ENCODE peak calls at places on chromosomes 5 and 9, in six cellular contexts. T is activated T-cell treated with anti-CD3 and anti-CD28 coated beads, Interleukin-2, amount 50 U/mL, for 4 hours; A is astrocyte of the hippocampus; Q is AG04450; X is NCI-H2029; H is HEK293T. S is an unnamed sample.

GRCh38 chr5:74895906-74896305 is 29.7 kb upstream of the FAM169A start:
- DNase-seq in Q (peak), T (no peak), A (peak), X (peak), H (no peak), S (peak)

GRCh38 chr5:151596839-151597539 is 5.9 kb upstream of the FAT2 start:
- DNase-seq in Q (no peak), X (no peak), T (no peak), H (no peak), A (peak), S (no peak)

GRCh38 chr5:177985430-177986040 is 10.5 kb downstream of the PROP1 start:
- DNase-seq in A (no peak), Q (no peak), H (no peak), X (no peak), T (no peak), S (no peak)

GRCh38 chr9:121345070-121345469 is 25.0 kb downstream of the STOM start:
- DNase-seq in T (no peak), H (no peak), Q (no peak), A (no peak), X (peak), S (peak)

GRCh38 chr9:70411141-70411929 is 3.1 kb downstream of the KLF9 start:
- DNase-seq in A (peak), X (no peak), H (no peak), Q (no peak), T (peak), S (no peak)

GRCh38 chr5:84487963-84488362 is 103.3 kb upstream of the EDIL3 start:
- DNase-seq in H (no peak), T (no peak), X (no peak), A (peak), Q (peak), S (no peak)

GRCh38 chr5:92518318-92518913 is 1062.6 kb downstream of the NR2F1-AS1 start:
- DNase-seq in A (peak), H (peak), Q (peak), X (no peak), T (no peak), S (peak)

GRCh38 chr5:145936401-145937131 is at the start of gene SH3RF2:
- DNase-seq in T (no peak), Q (peak), H (peak), A (peak), X (no peak), S (peak)

GRCh38 chr5:58886315-58887207 is 303.7 kb downstream of the RAB3C start:
- DNase-seq in H (peak), X (peak), Q (peak), A (peak), T (peak), S (peak)

GRCh38 chr9:22005700-22006605 is 3.2 kb downstream of the CDKN2B start:
- DNase-seq in T (no peak), X (no peak), A (peak), Q (no peak), H (no peak), S (no peak)

GRCh38 chr5:167513383-167513782 is 778.1 kb upstream of the WWC1 start:
- DNase-seq in A (no peak), T (no peak), X (peak), H (no peak), Q (no peak), S (no peak)

GRCh38 chr9:95587071-95587964 is 70.5 kb upstream of the PTCH1 start:
- DNase-seq in H (no peak), A (no peak), Q (no peak), T (no peak), X (no peak), S (no peak)

GRCh38 chr5:2747372-2748179 is 3.9 kb downstream of the IRX2 start:
- DNase-seq in X (no peak), H (no peak), Q (no peak), A (no peak), T (no peak), S (no peak)

GRCh38 chr9:86405926-86406325 is 51.7 kb upstream of the TUT7 start:
- DNase-seq in A (peak), T (no peak), H (no peak), Q (peak), X (no peak), S (peak)

GRCh38 chr9:136957901-136958300 is 5.8 kb downstream of the LCN12 start:
- DNase-seq in X (no peak), T (no peak), H (no peak), Q (no peak), A (no peak), S (no peak)

GRCh38 chr5:103774736-103775135 is 212.1 kb upstream of the NUDT12 start:
- DNase-seq in T (no peak), Q (no peak), H (no peak), A (peak), X (no peak), S (no peak)

GRCh38 chr9:94812343-94812742 is 85.8 kb downstream of the AOPEP start:
- DNase-seq in X (no peak), A (peak), T (no peak), H (no peak), Q (no peak), S (no peak)

GRCh38 chr9:68546596-68547390 is 6.1 kb upstream of the TMEM252 start:
- DNase-seq in H (no peak), T (no peak), X (no peak), Q (no peak), A (no peak), S (no peak)

GRCh38 chr5:124536333-124536732 is 210.1 kb downstream of the ZNF608 start:
- DNase-seq in T (no peak), X (no peak), Q (no peak), A (no peak), H (no peak), S (no peak)

GRCh38 chr9:112780637-112781036 is 30.1 kb downstream of the SNX30 start:
- DNase-seq in A (no peak), T (no peak), Q (no peak), H (no peak), X (no peak), S (no peak)

GRCh38 chr5:158354958-158355357 is 496.0 kb upstream of the CLINT1 start:
- DNase-seq in X (no peak), H (no peak), T (no peak), A (no peak), Q (no peak), S (no peak)

GRCh38 chr5:66952153-66952552 is 244.4 kb downstream of the CD180 start:
- DNase-seq in Q (no peak), T (no peak), A (no peak), H (no peak), X (no peak), S (no peak)

GRCh38 chr9:126625329-126626116 is 11.8 kb downstream of the LMX1B start:
- DNase-seq in X (no peak), H (no peak), Q (no peak), T (no peak), A (no peak), S (no peak)

GRCh38 chr5:131148835-131149234 is 16.2 kb downstream of the HINT1 start:
- DNase-seq in H (no peak), Q (no peak), T (no peak), X (no peak), A (no peak), S (no peak)

GRCh38 chr5:113678924-113679575 is 165.6 kb downstream of the YTHDC2 start:
- DNase-seq in T (no peak), A (peak), H (peak), X (no peak), Q (no peak), S (peak)

GRCh38 chr9:109652971-109653370 is 127.0 kb upstream of the PALM2AKAP2 start:
- DNase-seq in T (no peak), Q (no peak), H (no peak), X (no peak), A (peak), S (peak)

GRCh38 chr5:138544171-138545134 is 1.4 kb upstream of the ETF1 start:
- DNase-seq in H (no peak), A (peak), T (no peak), X (no peak), Q (no peak), S (no peak)

GRCh38 chr5:156699147-156699546 is 150.9 kb upstream of the PPP1R2B start:
- DNase-seq in A (no peak), T (no peak), X (no peak), H (no peak), Q (no peak), S (no peak)

GRCh38 chr9:127869310-127870152 is 7.9 kb downstream of the AK1 start:
- DNase-seq in H (peak), X (peak), A (peak), Q (peak), T (peak), S (peak)

GRCh38 chr9:95788011-95788410 is 87.5 kb upstream of the ERCC6L2 start:
- DNase-seq in H (no peak), X (no peak), A (no peak), Q (no peak), T (no peak), S (no peak)

GRCh38 chr5:145495741-145496140 is 339.4 kb downstream of the PRELID2 start:
- DNase-seq in H (no peak), T (no peak), Q (peak), A (peak), X (no peak), S (peak)

GRCh38 chr9:115373000-115373709 is 255.2 kb upstream of the TNC start:
- DNase-seq in Q (peak), X (no peak), H (no peak), A (peak), T (no peak), S (peak)

GRCh38 chr9:125805057-125805456 is 57.9 kb downstream of the PBX3 start:
- DNase-seq in T (no peak), A (peak), X (no peak), H (no peak), Q (peak), S (no peak)

GRCh38 chr5:145471831-145472616 is 363.1 kb downstream of the PRELID2 start:
- DNase-seq in H (no peak), T (no peak), A (no peak), Q (no peak), X (no peak), S (peak)